ENCODE peak calls at places on chromosomes 11 and 22, in four cellular contexts. Q is Peyer's patch, M is neural crest cell, U is fibroblast of lung. X is an unnamed sample.

GRCh38 chr22:48781391-48781790 is 1046.3 kb downstream of the BRD1 start:
- DNase-seq in Q (no peak), M (no peak), U (no peak), X (no peak)

GRCh38 chr11:122115520-122116343 is at the start of gene BLID:
- DNase-seq in Q (no peak), M (peak), U (peak), X (no peak)

GRCh38 chr11:36469881-36470802 is 39.9 kb downstream of the TRAF6 start:
- DNase-seq in Q (no peak), M (no peak), U (peak), X (no peak)

GRCh38 chr11:100273066-100273815 is 413.8 kb upstream of the ARHGAP42 start:
- DNase-seq in Q (no peak), M (no peak), U (no peak), X (no peak)

GRCh38 chr11:72321381-72321996 is 77.5 kb upstream of the PHOX2A start:
- DNase-seq in Q (no peak), M (no peak), U (peak), X (no peak)

GRCh38 chr22:28260619-28261018 is 341.6 kb upstream of the PITPNB start:
- DNase-seq in Q (no peak), M (no peak), U (no peak), X (no peak)

GRCh38 chr22:50317178-50317577 is 9.6 kb downstream of the DENND6B start:
- DNase-seq in Q (no peak), M (no peak), U (no peak), X (no peak)

GRCh38 chr22:28247667-28248363 is 328.8 kb upstream of the PITPNB start:
- DNase-seq in Q (no peak), M (no peak), U (peak), X (no peak)

GRCh38 chr11:94926698-94927237 is 46.6 kb downstream of the CWC15 start:
- DNase-seq in Q (no peak), M (peak), U (peak), X (no peak)

GRCh38 chr11:55697817-55698216 is 35.8 kb downstream of the OR4C6 start:
- DNase-seq in Q (no peak), M (no peak), U (no peak), X (no peak)

GRCh38 chr22:22895776-22896445 is 8.3 kb downstream of the IGLL5 start:
- DNase-seq in Q (no peak), M (no peak), U (no peak), X (no peak)

GRCh38 chr11:3645552-3645951 is 624 bp downstream of the ART1 start:
- DNase-seq in Q (no peak), M (no peak), U (no peak), X (no peak)

GRCh38 chr22:38239101-38239761 is 33.6 kb downstream of the TMEM184B start:
- DNase-seq in Q (no peak), M (no peak), U (peak), X (no peak)

GRCh38 chr11:66985508-66986177 is 10.5 kb downstream of the C11orf86 start:
- DNase-seq in Q (no peak), M (no peak), U (no peak), X (no peak)

GRCh38 chr11:126403658-126404057 is 48.2 kb downstream of the ST3GAL4 start:
- DNase-seq in Q (no peak), M (no peak), U (peak), X (peak)

GRCh38 chr22:17890892-17891291 is 116.6 kb upstream of the BID start:
- DNase-seq in Q (no peak), M (no peak), U (no peak), X (no peak)

GRCh38 chr11:44517541-44517940 is 47.9 kb upstream of the CD82 start:
- DNase-seq in Q (no peak), M (no peak), U (no peak), X (no peak)

GRCh38 chr11:130388607-130389205 is 39.7 kb downstream of the ADAMTS8 start:
- DNase-seq in Q (no peak), M (no peak), U (no peak), X (no peak)

GRCh38 chr22:27487600-27488450 is 313.7 kb downstream of the MN1 start:
- DNase-seq in Q (no peak), M (no peak), U (peak), X (no peak)

GRCh38 chr11:8318536-8318935 is 54.9 kb upstream of the LMO1 start:
- DNase-seq in Q (peak), M (no peak), U (no peak), X (peak)

GRCh38 chr11:41018224-41018623 is 441.2 kb downstream of the LRRC4C start:
- DNase-seq in Q (no peak), M (no peak), U (no peak), X (no peak)

GRCh38 chr22:30979932-30980331 is 10.9 kb downstream of the TUG1 start:
- DNase-seq in Q (no peak), M (no peak), U (peak), X (no peak)

GRCh38 chr11:112255075-112255739 is 5.5 kb downstream of the PLET1 start:
- DNase-seq in Q (no peak), M (no peak), U (peak), X (peak)

GRCh38 chr22:46071451-46072029 is 78.8 kb upstream of the PPARA start:
- DNase-seq in Q (peak), M (no peak), U (peak), X (peak)

GRCh38 chr11:72237112-72237931 is 6.7 kb downstream of the PHOX2A start:
- DNase-seq in Q (no peak), M (no peak), U (no peak), X (no peak)

GRCh38 chr11:112637046-112637445 is 324.2 kb upstream of the NCAM1 start:
- DNase-seq in Q (no peak), M (no peak), U (no peak), X (no peak)

GRCh38 chr22:35399114-35399677 is 744 bp upstream of the MCM5 start:
- DNase-seq in Q (no peak), M (no peak), U (no peak), X (no peak)

GRCh38 chr11:35911616-35912165 is 32.2 kb upstream of the LDLRAD3 start:
- DNase-seq in Q (no peak), M (no peak), U (no peak), X (no peak)

GRCh38 chr11:33828604-33829429 is 54.5 kb upstream of the FBXO3 start:
- DNase-seq in Q (no peak), M (no peak), U (no peak), X (peak)

GRCh38 chr22:27331526-27332281 is 469.9 kb downstream of the MN1 start:
- DNase-seq in Q (no peak), M (peak), U (no peak), X (peak)

GRCh38 chr11:106939157-106939556 is 79.1 kb downstream of the GUCY1A2 start:
- DNase-seq in Q (no peak), M (no peak), U (no peak), X (no peak)

GRCh38 chr11:86955674-86956522 is 703 bp upstream of the FZD4 start:
- DNase-seq in Q (peak), M (peak), U (peak), X (peak)

GRCh38 chr11:11789735-11790369 is 51.9 kb upstream of the USP47 start:
- DNase-seq in Q (no peak), M (peak), U (peak), X (peak)
- TF ChIP-seq CTCF in Q (no peak), M (peak), U (peak), X (peak)

GRCh38 chr22:42932197-42932519 is 75.1 kb upstream of the ARFGAP3 start:
- DNase-seq in Q (no peak), M (no peak), U (no peak), X (no peak)

GRCh38 chr22:42931421-42932196 is 74.5 kb upstream of the ARFGAP3 start:
- DNase-seq in Q (no peak), M (no peak), U (no peak), X (no peak)

GRCh38 chr22:42929838-42930155 is 72.7 kb upstream of the ARFGAP3 start:
- DNase-seq in Q (no peak), M (no peak), U (no peak), X (no peak)

GRCh38 chr22:42928969-42929837 is 72.1 kb upstream of the ARFGAP3 start:
- DNase-seq in Q (no peak), M (no peak), U (no peak), X (no peak)

DNA sequence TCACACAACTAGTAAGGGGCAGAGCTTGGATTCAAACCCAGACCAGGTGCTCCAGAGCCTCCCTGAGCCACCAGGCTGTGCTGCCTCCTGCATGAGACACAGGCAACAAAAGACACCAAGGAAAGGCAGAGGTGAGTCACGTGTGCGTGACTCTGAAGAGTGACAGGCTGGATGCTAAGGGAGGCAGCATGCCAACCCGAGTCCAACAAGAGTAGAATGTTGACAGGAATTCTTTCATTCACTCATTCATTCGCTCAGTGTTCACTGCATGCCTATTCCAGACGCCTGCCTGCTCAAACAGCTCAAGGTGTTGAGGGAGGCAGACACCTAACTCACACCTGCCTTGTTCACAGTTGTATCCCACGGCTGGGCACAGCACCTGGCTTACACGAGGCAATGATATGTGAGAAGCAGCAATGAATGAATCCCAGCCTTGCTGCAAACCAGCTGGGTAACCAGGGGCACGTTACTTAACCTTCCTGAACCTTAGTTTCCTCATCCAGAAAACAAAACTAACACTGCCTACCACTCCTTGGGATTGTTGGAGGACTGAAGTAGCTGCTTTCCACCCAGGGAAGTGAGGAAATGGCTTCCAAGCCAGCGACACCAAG is 73.8 kb upstream of the ARFGAP3 start:
- DNase-seq in Q (no peak), M (no peak), U (peak), X (no peak)
- TF ChIP-seq CTCF in Q (no peak), M (no peak), U (no peak), X (no peak)

GRCh38 chr11:77752518-77752917 is 68.0 kb downstream of the RSF1 start:
- DNase-seq in Q (no peak), M (no peak), U (peak), X (no peak)

GRCh38 chr11:77748266-77748665 is 72.3 kb downstream of the RSF1 start:
- DNase-seq in Q (no peak), M (no peak), U (no peak), X (no peak)

GRCh38 chr11:77749232-77749631 is 71.3 kb downstream of the RSF1 start:
- DNase-seq in Q (no peak), M (no peak), U (no peak), X (no peak)

GRCh38 chr11:77750757-77751156 is 69.8 kb downstream of the RSF1 start:
- DNase-seq in Q (no peak), M (no peak), U (no peak), X (no peak)

GRCh38 chr11:77747381-77747969 is 73.0 kb downstream of the RSF1 start:
- DNase-seq in Q (no peak), M (no peak), U (peak), X (no peak)
- TF ChIP-seq CTCF in Q (no peak), M (no peak), U (no peak), X (no peak)

DNA sequence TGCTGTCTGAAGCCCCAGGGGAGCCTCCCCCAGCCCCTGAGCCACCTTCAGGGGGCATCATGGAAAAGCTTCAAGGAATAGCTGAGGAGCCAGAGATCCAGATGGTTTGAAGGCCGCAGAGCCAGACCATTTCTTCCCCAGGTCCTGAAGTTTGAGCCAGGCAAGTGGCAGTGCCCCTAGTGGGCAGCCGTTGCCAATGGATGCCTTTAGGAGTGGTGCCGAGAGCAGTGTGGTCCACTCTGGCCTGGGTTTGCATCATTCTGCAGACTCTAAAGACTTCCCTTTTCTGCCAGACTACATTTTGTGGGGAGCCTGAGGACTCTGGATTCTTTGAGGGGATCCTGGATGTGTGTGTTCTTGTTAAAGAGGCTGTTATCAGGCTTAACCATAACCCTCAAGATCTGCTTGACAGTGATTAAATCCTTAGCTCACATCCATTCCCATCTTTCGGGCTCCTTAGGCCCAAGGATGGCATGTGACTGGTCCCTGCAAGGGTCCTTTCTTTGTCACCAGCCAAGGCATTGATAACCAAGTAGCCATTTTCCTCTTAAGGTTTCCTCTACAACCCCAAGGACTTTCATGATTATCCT is 13.1 kb downstream of the HINFP start:
- DNase-seq in Q (no peak), M (no peak), U (no peak), X (no peak)
- TF ChIP-seq CTCF in Q (no peak), M (peak), U (peak), X (peak)

GRCh38 chr11:57763568-57763967 is 2.0 kb downstream of the CTNND1 start:
- DNase-seq in Q (no peak), M (no peak), U (peak), X (no peak)
- TF ChIP-seq CTCF in Q (no peak), M (peak), U (peak), X (no peak)

DNA sequence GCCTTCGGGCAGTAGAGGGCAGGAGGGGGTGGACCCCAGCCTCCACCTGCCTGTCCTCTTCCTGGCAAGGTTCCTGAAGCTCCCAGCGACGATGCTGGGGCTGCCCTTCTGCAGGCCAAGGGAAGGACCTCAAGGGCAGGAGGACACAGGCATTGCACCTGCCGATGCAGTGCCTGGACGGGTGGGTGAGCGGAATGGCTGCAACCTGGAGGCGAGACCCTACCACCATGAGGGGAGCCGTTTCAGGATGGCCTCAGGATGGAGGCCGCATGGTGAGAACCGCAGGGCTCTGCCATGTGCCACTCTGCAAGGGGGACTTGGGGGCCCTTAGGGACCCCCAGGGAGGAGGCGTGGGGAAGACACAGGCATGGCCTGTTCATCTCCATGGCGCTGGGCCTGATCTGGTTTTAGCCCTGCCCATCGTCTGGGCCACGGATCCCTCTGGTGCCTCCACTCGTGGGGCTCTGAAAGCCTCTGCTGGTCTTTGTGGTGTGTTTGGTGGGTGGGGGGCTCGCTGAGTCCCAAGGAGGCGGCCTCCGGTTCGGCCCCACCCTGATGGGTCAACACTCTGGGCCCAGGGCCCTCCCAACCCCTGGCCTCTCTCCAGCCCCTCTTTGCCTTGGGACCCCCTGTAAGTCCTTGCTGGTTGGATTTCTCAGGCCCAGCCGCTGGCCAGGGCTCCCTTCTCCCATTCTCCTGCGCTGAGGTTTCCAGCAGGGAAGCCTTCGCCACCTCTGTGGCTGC is 1.3 kb upstream of the LSP1 start:
- DNase-seq in Q (no peak), M (no peak), U (no peak), X (no peak)
- TF ChIP-seq CTCF in Q (no peak), M (no peak), U (no peak), X (no peak)

GRCh38 chr11:10696797-10697620 is 3.5 kb upstream of the IRAG1 start:
- DNase-seq in Q (no peak), M (no peak), U (no peak), X (no peak)

GRCh38 chr11:10694481-10695239 is 1.1 kb upstream of the IRAG1 start:
- DNase-seq in Q (no peak), M (no peak), U (peak), X (no peak)

GRCh38 chr11:10693509-10694071 is at the start of gene IRAG1:
- DNase-seq in Q (no peak), M (no peak), U (peak), X (peak)

GRCh38 chr11:10695821-10696220 is 2.3 kb upstream of the IRAG1 start:
- DNase-seq in Q (no peak), M (no peak), U (no peak), X (no peak)

GRCh38 chr11:10692716-10693115 is 839 bp downstream of the IRAG1 start:
- DNase-seq in Q (no peak), M (no peak), U (no peak), X (no peak)
- TF ChIP-seq CTCF in Q (no peak), M (no peak), U (no peak), X (no peak)

GRCh38 chr22:32775957-32776356 is 25.5 kb upstream of the TIMP3 start:
- DNase-seq in Q (no peak), M (no peak), U (no peak), X (no peak)
- TF ChIP-seq CTCF in Q (no peak), M (peak), U (peak), X (peak)

GRCh38 chr22:29320546-29320945 is 5.0 kb upstream of the RASL10A start:
- DNase-seq in Q (no peak), M (no peak), U (no peak), X (no peak)
- TF ChIP-seq CTCF in Q (no peak), M (peak), U (peak), X (peak)

GRCh38 chr11:11451501-11452005 is 98.5 kb upstream of the CSNK2A3 start:
- DNase-seq in Q (no peak), M (no peak), U (no peak), X (no peak)
- TF ChIP-seq CTCF in Q (no peak), M (no peak), U (no peak), X (no peak)

X was measured in WERI-Rb-1.